ENCODE peak calls at places on chromosomes 13 and 19, in four cellular contexts. One of them, this sample, is unnamed.

GRCh38 chr19:16076154-16076957 is at the start of gene TPM4:
- DNase-seq in astrocyte of the spinal cord: peak; percentile 98
- DNase-seq in upper lobe of left lung: peak; percentile 97
- DNase-seq in left ventricle myocardium inferior: peak; percentile 93
- DNase-seq in this sample: peak; percentile 95

GRCh38 chr13:99357920-99358319 is 50.7 kb upstream of the GPR183 start:
- DNase-seq in left ventricle myocardium inferior: no peak
- DNase-seq in astrocyte of the spinal cord: no peak
- DNase-seq in upper lobe of left lung: no peak
- DNase-seq in this sample: no peak

GRCh38 chr19:43148233-43148632 is 38.1 kb downstream of the PSG5 start:
- DNase-seq in left ventricle myocardium inferior: no peak
- DNase-seq in upper lobe of left lung: no peak
- DNase-seq in astrocyte of the spinal cord: peak; percentile 62
- DNase-seq in this sample: peak; percentile 61

GRCh38 chr19:16435238-16435911 is 36.4 kb downstream of the EPS15L1 start:
- DNase-seq in left ventricle myocardium inferior: peak; percentile 40
- DNase-seq in astrocyte of the spinal cord: peak; percentile 99
- DNase-seq in upper lobe of left lung: no peak
- DNase-seq in this sample: peak; percentile 95

GRCh38 chr19:41551212-41551610 is 24.8 kb upstream of the CEACAM21 start:
- DNase-seq in astrocyte of the spinal cord: no peak
- DNase-seq in left ventricle myocardium inferior: no peak
- DNase-seq in upper lobe of left lung: no peak
- DNase-seq in this sample: no peak

GRCh38 chr13:113178070-113178895 is 19.8 kb downstream of the PROZ start:
- DNase-seq in astrocyte of the spinal cord: peak; percentile 91
- DNase-seq in left ventricle myocardium inferior: no peak
- DNase-seq in upper lobe of left lung: no peak
- DNase-seq in this sample: peak; percentile 90

GRCh38 chr19:8323781-8324185 is 2.5 kb downstream of the RPS28 start:
- DNase-seq in upper lobe of left lung: no peak
- DNase-seq in left ventricle myocardium inferior: no peak
- DNase-seq in astrocyte of the spinal cord: no peak
- DNase-seq in this sample: no peak

GRCh38 chr19:34474233-34474989 is 7.1 kb upstream of the WTIP start:
- DNase-seq in upper lobe of left lung: no peak
- DNase-seq in left ventricle myocardium inferior: no peak
- DNase-seq in astrocyte of the spinal cord: no peak
- DNase-seq in this sample: peak; percentile 40

GRCh38 chr19:8446055-8446709 is 1.4 kb downstream of the HNRNPM start:
- DNase-seq in upper lobe of left lung: no peak
- DNase-seq in astrocyte of the spinal cord: no peak
- DNase-seq in left ventricle myocardium inferior: no peak
- DNase-seq in this sample: no peak

GRCh38 chr19:31319465-31319864 is 29.8 kb downstream of the TSHZ3 start:
- DNase-seq in astrocyte of the spinal cord: no peak
- DNase-seq in left ventricle myocardium inferior: no peak
- DNase-seq in upper lobe of left lung: no peak
- DNase-seq in this sample: no peak

GRCh38 chr19:50204811-50205675 is 1.6 kb downstream of the MYH14 start:
- DNase-seq in left ventricle myocardium inferior: peak; percentile 65
- DNase-seq in astrocyte of the spinal cord: no peak
- DNase-seq in upper lobe of left lung: peak; percentile 95
- DNase-seq in this sample: no peak

GRCh38 chr19:44671400-44671799 is at the start of gene CEACAM19:
- DNase-seq in upper lobe of left lung: no peak
- DNase-seq in astrocyte of the spinal cord: no peak
- DNase-seq in left ventricle myocardium inferior: no peak
- DNase-seq in this sample: peak; percentile 14

GRCh38 chr13:83881031-83881727 is 1.1 kb downstream of the SLITRK1 start:
- DNase-seq in upper lobe of left lung: no peak
- DNase-seq in astrocyte of the spinal cord: no peak
- DNase-seq in left ventricle myocardium inferior: no peak
- DNase-seq in this sample: no peak

GRCh38 chr13:61414686-61415664 is 674 bp downstream of the PCDH20 start:
- DNase-seq in upper lobe of left lung: peak; percentile 88
- DNase-seq in left ventricle myocardium inferior: peak; percentile 28
- DNase-seq in astrocyte of the spinal cord: peak; percentile 43
- DNase-seq in this sample: no peak

DNA sequence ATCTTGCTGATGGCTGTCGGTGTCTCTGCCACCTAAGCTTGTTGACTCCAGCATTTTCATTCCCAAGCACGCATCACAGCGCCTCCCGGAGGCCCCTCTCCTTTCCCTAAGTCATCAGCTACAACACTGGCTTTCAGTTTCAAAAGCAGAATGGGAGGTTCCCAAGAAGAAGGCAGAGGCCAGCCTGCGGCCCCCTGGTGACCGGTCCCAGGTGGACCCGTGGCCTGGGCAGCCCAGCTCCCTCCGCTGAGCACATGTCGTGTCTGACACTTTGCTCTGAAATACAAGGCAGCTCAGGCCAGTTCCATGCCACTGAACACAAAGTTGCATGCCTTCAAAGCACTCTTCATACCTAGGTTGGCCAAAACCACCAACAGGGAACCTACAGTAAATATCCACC is 8.5 kb downstream of the MLLT1 start:
- DNase-seq in left ventricle myocardium inferior: no peak
- DNase-seq in upper lobe of left lung: peak; percentile 58
- DNase-seq in astrocyte of the spinal cord: no peak
- DNase-seq in this sample: peak; percentile 57
- TF ChIP-seq CTCF in left ventricle myocardium inferior: peak; percentile 24
- TF ChIP-seq CTCF in upper lobe of left lung: peak; percentile 11
- TF ChIP-seq CTCF in astrocyte of the spinal cord: peak; percentile 41
- TF ChIP-seq CTCF in this sample: peak; percentile 34

GRCh38 chr13:20721454-20722357 is 18.2 kb downstream of the IL17D start:
- DNase-seq in upper lobe of left lung: peak; percentile 85
- DNase-seq in astrocyte of the spinal cord: peak; percentile 58
- DNase-seq in left ventricle myocardium inferior: peak; percentile 55
- DNase-seq in this sample: peak; percentile 64
- H3K4me3 ChIP-seq in upper lobe of left lung: peak overlapping the region; percentile 26
- H3K4me3 ChIP-seq in astrocyte of the spinal cord: peak overlapping the region; percentile 27
- H3K4me3 ChIP-seq in left ventricle myocardium inferior: peak overlapping the region; percentile 64
- H3K4me3 ChIP-seq in this sample: peak overlapping the region; percentile 27

GRCh38 chr13:72698164-72698563 is 29.3 kb downstream of the MZT1 start:
- DNase-seq in left ventricle myocardium inferior: no peak
- DNase-seq in upper lobe of left lung: no peak
- DNase-seq in astrocyte of the spinal cord: no peak
- DNase-seq in this sample: peak; percentile 17

GRCh38 chr13:72693832-72694231 is 33.6 kb downstream of the MZT1 start:
- DNase-seq in upper lobe of left lung: no peak
- DNase-seq in left ventricle myocardium inferior: no peak
- DNase-seq in astrocyte of the spinal cord: no peak
- DNase-seq in this sample: no peak

GRCh38 chr13:72692884-72693514 is 34.4 kb downstream of the MZT1 start:
- DNase-seq in astrocyte of the spinal cord: no peak
- DNase-seq in upper lobe of left lung: no peak
- DNase-seq in left ventricle myocardium inferior: no peak
- DNase-seq in this sample: no peak

GRCh38 chr13:72694314-72694713 is 33.1 kb downstream of the MZT1 start:
- DNase-seq in left ventricle myocardium inferior: no peak
- DNase-seq in astrocyte of the spinal cord: no peak
- DNase-seq in upper lobe of left lung: no peak
- DNase-seq in this sample: no peak

DNA sequence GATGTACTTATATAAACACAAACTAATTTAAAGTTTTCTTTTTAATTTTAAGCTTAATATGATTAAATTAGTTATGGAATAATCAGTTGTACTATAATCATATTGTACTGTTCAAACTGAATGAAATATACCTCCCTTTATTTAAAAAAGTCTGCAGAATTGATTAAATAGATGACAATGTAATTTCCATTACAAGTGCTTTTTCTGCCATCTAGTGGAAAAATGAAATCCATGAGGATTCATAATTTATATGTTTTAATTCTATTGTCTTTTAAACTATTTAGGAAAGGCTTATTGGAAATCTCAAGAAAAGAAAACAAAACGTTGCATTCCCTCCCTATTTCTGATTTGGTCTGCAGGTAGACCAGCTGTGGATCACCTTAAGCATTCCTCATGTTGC is 30.8 kb downstream of the MZT1 start:
- DNase-seq in left ventricle myocardium inferior: no peak
- DNase-seq in astrocyte of the spinal cord: peak; percentile 43
- DNase-seq in upper lobe of left lung: no peak
- DNase-seq in this sample: peak; percentile 24
- TF ChIP-seq CTCF in left ventricle myocardium inferior: peak; percentile 51
- TF ChIP-seq CTCF in astrocyte of the spinal cord: peak; percentile 17
- TF ChIP-seq CTCF in upper lobe of left lung: no peak
- TF ChIP-seq CTCF in this sample: peak; percentile 37

GRCh38 chr13:43744630-43745029 is 42.1 kb downstream of the ENOX1 start:
- DNase-seq in left ventricle myocardium inferior: no peak
- DNase-seq in upper lobe of left lung: no peak
- DNase-seq in astrocyte of the spinal cord: no peak
- DNase-seq in this sample: peak; percentile 3

GRCh38 chr13:43737524-43737923 is 49.2 kb downstream of the ENOX1 start:
- DNase-seq in astrocyte of the spinal cord: no peak
- DNase-seq in left ventricle myocardium inferior: no peak
- DNase-seq in upper lobe of left lung: no peak
- DNase-seq in this sample: no peak

DNA sequence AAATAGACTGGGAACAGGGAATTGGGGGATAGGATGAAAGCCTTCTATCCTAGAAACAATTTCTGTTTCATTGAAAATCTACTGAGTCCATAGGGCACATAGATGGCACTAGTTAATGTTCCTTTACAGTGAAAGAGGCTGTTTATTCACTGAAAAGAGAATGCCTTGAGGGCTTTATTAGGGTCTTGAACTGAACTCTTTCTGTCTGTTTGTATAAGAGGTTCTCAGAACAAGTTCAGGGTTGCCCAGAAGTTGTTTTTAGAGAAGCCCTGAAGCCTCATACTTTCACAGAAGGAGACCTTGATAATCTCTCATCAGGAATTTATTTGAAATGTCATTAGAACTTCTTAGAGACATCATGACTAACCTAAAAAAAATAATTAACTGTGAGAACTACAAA is 43.9 kb downstream of the ENOX1 start:
- DNase-seq in upper lobe of left lung: no peak
- DNase-seq in left ventricle myocardium inferior: no peak
- DNase-seq in astrocyte of the spinal cord: no peak
- DNase-seq in this sample: no peak
- H3K4me3 ChIP-seq in upper lobe of left lung: no peak overlapping the region
- H3K4me3 ChIP-seq in left ventricle myocardium inferior: no peak overlapping the region
- H3K4me3 ChIP-seq in astrocyte of the spinal cord: no peak overlapping the region
- H3K4me3 ChIP-seq in this sample: no peak overlapping the region

DNA sequence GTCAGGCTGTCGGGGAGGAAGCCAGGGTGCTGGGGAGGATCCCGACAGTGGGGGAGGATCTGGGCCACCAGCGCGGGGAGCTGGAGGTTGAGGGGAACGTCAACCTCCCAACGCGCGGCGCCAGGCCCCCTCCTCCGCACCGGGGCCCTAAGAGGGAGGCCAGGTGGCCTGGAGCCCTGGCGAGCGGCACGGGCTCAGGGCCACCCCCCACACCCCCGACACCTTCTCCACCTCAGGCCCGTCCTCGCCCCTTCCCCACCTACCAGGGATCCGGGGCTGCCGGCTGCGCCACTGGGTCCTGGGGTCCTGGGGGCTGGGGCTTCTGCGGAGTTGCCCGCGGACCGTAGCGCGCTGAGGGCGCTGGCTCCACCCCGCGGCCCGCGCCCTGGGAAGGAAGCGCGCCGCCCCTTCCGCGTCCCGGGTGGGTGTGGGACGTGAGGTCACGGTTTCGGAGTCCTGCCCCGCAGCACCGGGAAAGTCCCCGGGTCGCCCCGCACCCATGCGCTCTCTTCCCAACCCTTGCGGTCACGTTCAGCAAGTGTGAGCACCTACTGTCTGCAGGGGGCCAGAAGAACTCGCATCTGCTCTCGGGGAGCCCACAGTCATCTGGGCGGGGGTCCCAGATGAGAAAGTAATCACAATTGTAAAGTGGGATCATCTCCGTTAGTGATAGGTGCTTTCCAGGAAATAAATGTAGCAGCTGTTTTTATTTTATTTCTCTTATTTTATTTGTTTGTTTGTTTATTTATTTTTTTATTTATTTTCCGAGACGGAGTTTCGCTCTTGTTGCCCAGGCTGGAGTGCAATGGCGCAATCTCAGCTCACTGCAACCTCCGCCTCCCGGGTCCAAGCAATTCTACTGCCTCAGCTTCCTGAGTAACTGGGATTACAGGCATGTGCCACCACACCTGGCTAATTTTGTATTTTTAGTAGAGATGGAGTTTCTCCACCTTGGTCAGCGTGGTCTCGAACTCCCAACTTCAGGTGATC is at the start of gene TICAM1:
- DNase-seq in upper lobe of left lung: peak; percentile 96
- DNase-seq in left ventricle myocardium inferior: peak; percentile 83
- DNase-seq in astrocyte of the spinal cord: peak; percentile 42
- DNase-seq in this sample: peak; percentile 40
- TF ChIP-seq CTCF in upper lobe of left lung: peak; percentile 40
- TF ChIP-seq CTCF in left ventricle myocardium inferior: peak; percentile 24
- TF ChIP-seq CTCF in astrocyte of the spinal cord: no peak
- TF ChIP-seq CTCF in this sample: no peak

GRCh38 chr19:58248886-58249285 is 20.2 kb downstream of the ZNF544 start:
- DNase-seq in left ventricle myocardium inferior: no peak
- DNase-seq in upper lobe of left lung: no peak
- DNase-seq in astrocyte of the spinal cord: no peak
- DNase-seq in this sample: no peak
- H3K4me3 ChIP-seq in left ventricle myocardium inferior: no peak overlapping the region
- H3K4me3 ChIP-seq in upper lobe of left lung: no peak overlapping the region
- H3K4me3 ChIP-seq in astrocyte of the spinal cord: no peak overlapping the region
- H3K4me3 ChIP-seq in this sample: no peak overlapping the region

GRCh38 chr19:10510301-10510802 is 6.9 kb downstream of the S1PR5 start:
- DNase-seq in left ventricle myocardium inferior: no peak
- DNase-seq in astrocyte of the spinal cord: no peak
- DNase-seq in upper lobe of left lung: peak; percentile 62
- DNase-seq in this sample: no peak
- TF ChIP-seq CTCF in left ventricle myocardium inferior: peak; percentile 71
- TF ChIP-seq CTCF in astrocyte of the spinal cord: peak; percentile 78
- TF ChIP-seq CTCF in upper lobe of left lung: peak; percentile 49
- TF ChIP-seq CTCF in this sample: peak; percentile 60

GRCh38 chr13:51998723-51999471 is 12.4 kb downstream of the ATP7B start:
- DNase-seq in astrocyte of the spinal cord: no peak
- DNase-seq in left ventricle myocardium inferior: no peak
- DNase-seq in upper lobe of left lung: no peak
- DNase-seq in this sample: no peak
- H3K4me3 ChIP-seq in astrocyte of the spinal cord: no peak overlapping the region
- H3K4me3 ChIP-seq in left ventricle myocardium inferior: no peak overlapping the region
- H3K4me3 ChIP-seq in upper lobe of left lung: no peak overlapping the region
- H3K4me3 ChIP-seq in this sample: no peak overlapping the region

GRCh38 chr19:13294812-13295567 is 144.8 kb downstream of the IER2 start:
- DNase-seq in left ventricle myocardium inferior: no peak
- DNase-seq in upper lobe of left lung: no peak
- DNase-seq in astrocyte of the spinal cord: no peak
- DNase-seq in this sample: no peak

GRCh38 chr19:13286195-13286985 is 136.2 kb downstream of the IER2 start:
- DNase-seq in upper lobe of left lung: peak; percentile 76
- DNase-seq in astrocyte of the spinal cord: no peak
- DNase-seq in left ventricle myocardium inferior: no peak
- DNase-seq in this sample: no peak

GRCh38 chr19:13297023-13297422 is 146.8 kb downstream of the IER2 start:
- DNase-seq in left ventricle myocardium inferior: no peak
- DNase-seq in astrocyte of the spinal cord: no peak
- DNase-seq in upper lobe of left lung: no peak
- DNase-seq in this sample: peak; percentile 4

GRCh38 chr19:13289295-13289694 is 139.1 kb downstream of the IER2 start:
- DNase-seq in astrocyte of the spinal cord: no peak
- DNase-seq in upper lobe of left lung: no peak
- DNase-seq in left ventricle myocardium inferior: no peak
- DNase-seq in this sample: no peak

GRCh38 chr19:13291913-13292312 is 141.7 kb downstream of the IER2 start:
- DNase-seq in astrocyte of the spinal cord: no peak
- DNase-seq in upper lobe of left lung: no peak
- DNase-seq in left ventricle myocardium inferior: no peak
- DNase-seq in this sample: no peak
- TF ChIP-seq CTCF in astrocyte of the spinal cord: no peak
- TF ChIP-seq CTCF in upper lobe of left lung: no peak
- TF ChIP-seq CTCF in left ventricle myocardium inferior: no peak
- TF ChIP-seq CTCF in this sample: no peak